ENCODE peak calls at places on chromosome 2, in four cellular contexts. One of them, this sample, is unnamed.

GRCh38 chr2:173986805-173987204 is 21.6 kb upstream of the SP3 start:
- DNase-seq in K562: no peak
- DNase-seq in endothelial cell of umbilical vein: no peak
- DNase-seq in fibroblast of lung: no peak
- DNase-seq in this sample: peak; percentile 43

GRCh38 chr2:82172483-82172882 is 1867.9 kb upstream of the LRRTM1 start:
- DNase-seq in endothelial cell of umbilical vein: no peak
- DNase-seq in fibroblast of lung: no peak
- DNase-seq in K562: no peak
- DNase-seq in this sample: no peak

GRCh38 chr2:95670167-95670566 is 78.4 kb downstream of the TRIM43 start:
- DNase-seq in K562: no peak
- DNase-seq in fibroblast of lung: peak; percentile 77
- DNase-seq in endothelial cell of umbilical vein: no peak
- DNase-seq in this sample: peak; percentile 70

GRCh38 chr2:198008230-198008629 is 203.8 kb downstream of the PLCL1 start:
- DNase-seq in K562: no peak
- DNase-seq in endothelial cell of umbilical vein: no peak
- DNase-seq in fibroblast of lung: no peak
- DNase-seq in this sample: no peak

GRCh38 chr2:149486664-149487063 is 100.9 kb downstream of the MMADHC start:
- DNase-seq in endothelial cell of umbilical vein: no peak
- DNase-seq in K562: no peak
- DNase-seq in fibroblast of lung: no peak
- DNase-seq in this sample: no peak

GRCh38 chr2:134202361-134202760 is 51.5 kb upstream of the MGAT5 start:
- DNase-seq in K562: no peak
- DNase-seq in fibroblast of lung: no peak
- DNase-seq in endothelial cell of umbilical vein: no peak
- DNase-seq in this sample: no peak

GRCh38 chr2:241185961-241186360 is 2.5 kb upstream of the ANO7 start:
- DNase-seq in fibroblast of lung: no peak
- DNase-seq in endothelial cell of umbilical vein: no peak
- DNase-seq in K562: no peak
- DNase-seq in this sample: no peak

GRCh38 chr2:140465301-140465700 is 1665.5 kb downstream of the LRP1B start:
- DNase-seq in fibroblast of lung: no peak
- DNase-seq in K562: no peak
- DNase-seq in endothelial cell of umbilical vein: no peak
- DNase-seq in this sample: no peak

GRCh38 chr2:159613515-159614336 is 2.6 kb downstream of the BAZ2B start:
- DNase-seq in endothelial cell of umbilical vein: peak; percentile 72
- DNase-seq in K562: no peak
- DNase-seq in fibroblast of lung: peak; percentile 48
- DNase-seq in this sample: peak; percentile 53

GRCh38 chr2:48398285-48399135 is 131.4 kb upstream of the STON1 start:
- DNase-seq in endothelial cell of umbilical vein: no peak
- DNase-seq in K562: peak; percentile 32
- DNase-seq in fibroblast of lung: peak; percentile 66
- DNase-seq in this sample: no peak

DNA sequence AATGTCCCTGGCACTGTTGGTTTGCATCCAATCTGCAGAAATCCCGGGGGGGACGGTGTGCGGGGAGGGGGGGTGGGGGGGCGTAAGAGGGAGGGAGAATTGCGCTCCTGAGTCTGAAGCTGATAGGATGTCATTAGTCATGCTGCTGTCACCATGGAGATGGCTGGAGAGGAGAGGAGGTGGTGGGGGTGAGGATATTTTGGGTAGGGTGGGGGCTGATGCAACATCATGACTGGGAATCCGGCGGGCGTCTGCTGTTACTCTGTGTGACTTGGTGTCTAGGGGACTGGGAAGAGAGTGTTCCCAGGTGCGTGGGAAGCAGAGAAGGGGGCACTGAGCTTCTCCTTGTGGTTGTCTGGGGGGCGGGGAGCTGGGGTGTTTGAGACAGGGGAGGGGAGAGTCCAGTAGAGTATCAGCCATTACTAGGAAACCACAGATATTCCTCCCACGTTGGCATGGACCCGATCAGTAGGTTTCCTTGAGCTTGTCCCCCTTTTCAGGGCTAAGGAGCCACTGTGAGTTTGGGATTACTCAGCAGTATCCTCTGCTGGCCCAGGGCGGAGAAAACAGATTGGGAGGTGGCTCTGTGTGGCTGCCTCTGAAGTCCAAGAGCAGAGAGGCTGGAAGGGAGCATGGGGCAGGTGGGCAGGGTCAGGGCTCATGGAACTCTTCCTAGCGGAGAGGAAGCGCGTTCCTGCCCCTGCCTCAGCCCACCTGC is 18.9 kb downstream of the TET3 start:
- DNase-seq in fibroblast of lung: peak; percentile 81
- DNase-seq in K562: peak; percentile 81
- DNase-seq in endothelial cell of umbilical vein: no peak
- DNase-seq in this sample: peak; percentile 82
- H4K20me1 ChIP-seq in fibroblast of lung: no peaks in the 10 kb centered on the region
- H4K20me1 ChIP-seq in K562: no peaks in the 10 kb centered on the region
- H4K20me1 ChIP-seq in endothelial cell of umbilical vein: no peaks in the 10 kb centered on the region
- H4K20me1 ChIP-seq in this sample: peaks cover 80% of the 10 kb centered on the region

GRCh38 chr2:26099933-26100332 is 66.0 kb downstream of the RAB10 start:
- DNase-seq in K562: no peak
- DNase-seq in fibroblast of lung: no peak
- DNase-seq in endothelial cell of umbilical vein: no peak
- DNase-seq in this sample: no peak

GRCh38 chr2:26100384-26100783 is 66.5 kb downstream of the RAB10 start:
- DNase-seq in fibroblast of lung: no peak
- DNase-seq in endothelial cell of umbilical vein: no peak
- DNase-seq in K562: no peak
- DNase-seq in this sample: no peak

GRCh38 chr2:26095758-26096157 is 61.9 kb downstream of the RAB10 start:
- DNase-seq in fibroblast of lung: no peak
- DNase-seq in endothelial cell of umbilical vein: no peak
- DNase-seq in K562: no peak
- DNase-seq in this sample: no peak
- H4K20me1 ChIP-seq in fibroblast of lung: no peaks in the 10 kb centered on the region
- H4K20me1 ChIP-seq in endothelial cell of umbilical vein: peaks cover 4% of the 10 kb centered on the region
- H4K20me1 ChIP-seq in K562: no peaks in the 10 kb centered on the region
- H4K20me1 ChIP-seq in this sample: peaks cover 58% of the 10 kb centered on the region

GRCh38 chr2:54584598-54584997 is 128.5 kb downstream of the SPTBN1 start:
- DNase-seq in K562: no peak
- DNase-seq in fibroblast of lung: no peak
- DNase-seq in endothelial cell of umbilical vein: no peak
- DNase-seq in this sample: no peak
- H4K20me1 ChIP-seq in K562: peaks cover 4% of the 10 kb centered on the region
- H4K20me1 ChIP-seq in fibroblast of lung: no peaks in the 10 kb centered on the region
- H4K20me1 ChIP-seq in endothelial cell of umbilical vein: peaks cover 2% of the 10 kb centered on the region
- H4K20me1 ChIP-seq in this sample: peaks cover 14% of the 10 kb centered on the region

GRCh38 chr2:105751272-105751671 is 6.6 kb downstream of the NCK2 start:
- DNase-seq in fibroblast of lung: no peak
- DNase-seq in endothelial cell of umbilical vein: no peak
- DNase-seq in K562: no peak
- DNase-seq in this sample: no peak
- H4K20me1 ChIP-seq in fibroblast of lung: no peaks in the 10 kb centered on the region
- H4K20me1 ChIP-seq in endothelial cell of umbilical vein: peaks cover 6% of the 10 kb centered on the region
- H4K20me1 ChIP-seq in K562: peaks cover 12% of the 10 kb centered on the region
- H4K20me1 ChIP-seq in this sample: peaks cover 88% of the 10 kb centered on the region

GRCh38 chr2:11493282-11493681 is 27.3 kb upstream of the E2F6 start:
- DNase-seq in K562: no peak
- DNase-seq in fibroblast of lung: no peak
- DNase-seq in endothelial cell of umbilical vein: no peak
- DNase-seq in this sample: no peak

GRCh38 chr2:11498126-11498473 is 32.1 kb upstream of the E2F6 start:
- DNase-seq in K562: no peak
- DNase-seq in fibroblast of lung: no peak
- DNase-seq in endothelial cell of umbilical vein: no peak
- DNase-seq in this sample: no peak

GRCh38 chr2:11496311-11496710 is 30.4 kb upstream of the E2F6 start:
- DNase-seq in endothelial cell of umbilical vein: no peak
- DNase-seq in fibroblast of lung: no peak
- DNase-seq in K562: no peak
- DNase-seq in this sample: no peak

GRCh38 chr2:11494310-11494709 is 28.3 kb upstream of the E2F6 start:
- DNase-seq in endothelial cell of umbilical vein: no peak
- DNase-seq in fibroblast of lung: no peak
- DNase-seq in K562: no peak
- DNase-seq in this sample: no peak

DNA sequence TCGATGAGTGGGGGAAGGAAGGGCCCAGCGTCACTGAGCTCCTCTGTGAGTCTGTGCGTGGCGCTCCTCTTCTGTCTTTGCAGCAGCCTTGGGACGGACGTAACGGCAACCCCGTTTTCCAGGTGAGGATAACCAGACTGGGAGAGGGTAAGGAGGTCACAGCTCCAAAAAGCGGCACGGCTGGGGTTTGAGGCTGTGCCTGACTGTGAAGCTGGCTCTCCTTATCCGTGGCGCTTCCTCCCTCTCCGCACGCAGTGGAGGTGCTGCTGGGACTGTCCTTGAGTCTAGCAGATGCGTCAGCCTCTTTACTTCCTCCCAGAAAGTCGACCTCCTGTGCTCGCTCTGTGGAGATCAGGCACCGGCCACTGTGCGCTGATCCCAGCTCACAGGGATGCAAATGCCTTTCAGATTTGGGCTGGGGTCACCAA is 29.9 kb upstream of the E2F6 start:
- DNase-seq in K562: no peak
- DNase-seq in endothelial cell of umbilical vein: no peak
- DNase-seq in fibroblast of lung: peak; percentile 15
- DNase-seq in this sample: no peak
- H4K20me1 ChIP-seq in K562: no peaks in the 10 kb centered on the region
- H4K20me1 ChIP-seq in endothelial cell of umbilical vein: no peaks in the 10 kb centered on the region
- H4K20me1 ChIP-seq in fibroblast of lung: no peaks in the 10 kb centered on the region
- H4K20me1 ChIP-seq in this sample: no peaks in the 10 kb centered on the region

GRCh38 chr2:234960091-234961088 is 8.6 kb downstream of the SH3BP4 start:
- DNase-seq in K562: no peak
- DNase-seq in endothelial cell of umbilical vein: peak; percentile 87
- DNase-seq in fibroblast of lung: peak; percentile 66
- DNase-seq in this sample: no peak

GRCh38 chr2:234963785-234964615 is 12.2 kb downstream of the SH3BP4 start:
- DNase-seq in fibroblast of lung: peak; percentile 97
- DNase-seq in K562: no peak
- DNase-seq in endothelial cell of umbilical vein: no peak
- DNase-seq in this sample: peak; percentile 74

GRCh38 chr2:234958746-234959395 is 7.1 kb downstream of the SH3BP4 start:
- DNase-seq in K562: no peak
- DNase-seq in endothelial cell of umbilical vein: no peak
- DNase-seq in fibroblast of lung: no peak
- DNase-seq in this sample: no peak

GRCh38 chr2:234964631-234965461 is 13.0 kb downstream of the SH3BP4 start:
- DNase-seq in fibroblast of lung: peak; percentile 66
- DNase-seq in K562: no peak
- DNase-seq in endothelial cell of umbilical vein: no peak
- DNase-seq in this sample: no peak

DNA sequence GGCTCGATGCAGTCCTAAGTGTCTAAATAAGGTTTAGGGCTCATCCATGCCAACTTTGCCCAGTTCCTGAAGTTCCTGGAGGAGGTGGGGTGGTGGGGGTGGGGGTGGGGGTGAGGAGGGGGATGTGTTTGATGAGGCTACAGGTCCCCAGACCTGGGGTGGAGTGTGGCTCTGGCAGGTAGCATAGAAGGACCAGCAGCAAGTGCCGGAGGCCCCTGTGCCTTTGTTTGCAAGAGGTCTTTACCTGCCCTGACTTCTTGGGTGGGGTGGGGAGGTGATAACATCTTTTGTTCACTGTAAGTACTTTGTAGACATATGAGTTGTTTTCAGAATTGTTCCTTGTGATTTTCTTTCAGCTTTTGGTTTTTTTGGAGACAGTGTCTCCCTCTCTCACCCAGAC is 10.0 kb downstream of the SH3BP4 start:
- DNase-seq in K562: no peak
- DNase-seq in fibroblast of lung: no peak
- DNase-seq in endothelial cell of umbilical vein: no peak
- DNase-seq in this sample: no peak
- H4K20me1 ChIP-seq in K562: no peaks in the 10 kb centered on the region
- H4K20me1 ChIP-seq in fibroblast of lung: peaks cover 2% of the 10 kb centered on the region
- H4K20me1 ChIP-seq in endothelial cell of umbilical vein: no peaks in the 10 kb centered on the region
- H4K20me1 ChIP-seq in this sample: peaks cover 99% of the 10 kb centered on the region